ENCODE peak calls at places on chromosomes 13 and 19, in four cellular contexts. Q is transverse colon, A is H1, T is ovary. Y is an unnamed sample.

GRCh38 chr13:91454666-91455065 is 56.2 kb downstream of the GPC5 start:
- DNase-seq in A (no peak), Q (no peak), T (no peak), Y (no peak)

GRCh38 chr13:85709072-85709471 is 90.1 kb downstream of the SLITRK6 start:
- DNase-seq in T (no peak), A (no peak), Q (no peak), Y (peak; percentile 42)

GRCh38 chr13:44050450-44051063 is 170.9 kb downstream of the LACC1 start:
- DNase-seq in Q (no peak), A (no peak), T (no peak), Y (peak; percentile 38)

GRCh38 chr13:65499251-65499650 is 1730.9 kb downstream of the PCDH9 start:
- DNase-seq in A (no peak), T (no peak), Q (no peak), Y (no peak)

GRCh38 chr19:44596428-44597130 is 16.8 kb upstream of the IGSF23 start:
- DNase-seq in T (no peak), A (no peak), Q (peak; percentile 64), Y (peak; percentile 72)

GRCh38 chr13:90420683-90421082 is 926.8 kb upstream of the MIR17HG start:
- DNase-seq in A (no peak), T (no peak), Q (no peak), Y (no peak)

GRCh38 chr13:26601669-26602068 is 44.2 kb downstream of the WASF3 start:
- DNase-seq in A (no peak), T (no peak), Q (no peak), Y (no peak)

GRCh38 chr19:1847684-1848398 is 442 bp downstream of the REXO1 start:
- DNase-seq in A (no peak), T (no peak), Q (peak; percentile 61), Y (no peak)

GRCh38 chr13:94327318-94327717 is 152.2 kb downstream of the DCT start:
- DNase-seq in A (no peak), T (no peak), Q (no peak), Y (no peak)

GRCh38 chr13:41384749-41385503 is 72.4 kb upstream of the RGCC start:
- DNase-seq in Q (no peak), T (no peak), A (no peak), Y (no peak)

GRCh38 chr19:30378701-30379100 is 6.5 kb downstream of the ZNF536 start:
- DNase-seq in A (no peak), Q (no peak), T (no peak), Y (no peak)

GRCh38 chr19:13208131-13208963 is 58.1 kb downstream of the IER2 start:
- DNase-seq in A (no peak), T (peak; percentile 76), Q (peak; percentile 44), Y (no peak)

GRCh38 chr13:44816701-44817684 is 172.3 kb downstream of the NUFIP1 start:
- DNase-seq in A (no peak), T (no peak), Q (no peak), Y (peak; percentile 22)

GRCh38 chr19:10454267-10454666 is 33.9 kb downstream of the PDE4A start:
- DNase-seq in T (no peak), A (peak; percentile 56), Q (no peak), Y (no peak)

GRCh38 chr13:53920916-53921315 is 892.3 kb downstream of the OLFM4 start:
- DNase-seq in Q (no peak), T (no peak), A (no peak), Y (no peak)

GRCh38 chr13:27806744-27807387 is 14.6 kb downstream of the GSX1 start:
- DNase-seq in T (no peak), Q (no peak), A (no peak), Y (no peak)

GRCh38 chr19:48137411-48137810 is 26.8 kb upstream of the PLA2G4C start:
- DNase-seq in T (no peak), A (no peak), Q (no peak), Y (no peak)

GRCh38 chr19:48135411-48135810 is 24.8 kb upstream of the PLA2G4C start:
- DNase-seq in A (no peak), T (peak; percentile 33), Q (no peak), Y (no peak)

GRCh38 chr19:48136547-48136946 is 25.9 kb upstream of the PLA2G4C start:
- DNase-seq in T (no peak), A (no peak), Q (no peak), Y (no peak)

GRCh38 chr19:48127561-48127960 is 16.9 kb upstream of the PLA2G4C start:
- DNase-seq in Q (no peak), A (no peak), T (no peak), Y (no peak)

GRCh38 chr19:48133094-48133493 is 22.5 kb upstream of the PLA2G4C start:
- DNase-seq in T (no peak), A (no peak), Q (no peak), Y (no peak)
- TF ChIP-seq EP300 in T (no peak), A (no peak), Q (no peak), Y (no peak)

DNA sequence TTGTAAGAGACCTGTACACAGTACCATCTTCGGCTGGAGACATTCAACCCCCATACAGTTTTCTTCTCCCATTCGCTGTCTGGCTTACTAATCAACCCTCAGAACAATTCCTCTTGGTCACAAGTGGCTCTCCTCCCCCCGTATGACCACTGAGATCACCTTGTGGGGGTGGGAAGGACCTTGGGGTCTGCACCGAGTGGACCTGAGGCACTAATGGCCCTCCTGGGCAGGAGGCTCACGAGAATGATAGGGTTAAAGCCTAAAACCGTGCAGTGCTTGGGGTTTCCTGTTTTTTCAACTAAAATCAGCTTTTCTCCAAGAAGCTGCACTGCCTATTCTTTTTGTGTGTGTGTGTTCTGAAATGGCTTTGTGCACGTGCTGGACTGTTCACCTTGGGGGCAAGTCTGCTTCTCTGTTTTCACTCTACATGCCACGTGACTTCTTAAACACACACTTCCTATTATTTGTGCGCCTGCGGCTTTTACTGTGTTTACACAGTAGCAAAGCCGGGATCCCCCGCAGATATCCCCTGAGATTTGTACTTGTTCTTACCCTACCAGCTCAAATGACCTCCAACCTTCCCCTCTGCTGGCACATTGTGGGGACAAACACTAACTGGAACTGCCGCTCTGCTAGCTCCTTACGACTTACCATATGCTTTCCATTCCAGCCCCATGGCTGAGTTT is 12.3 kb downstream of the RBM26 start:
- DNase-seq in Q (peak; percentile 24), A (no peak), T (no peak), Y (no peak)
- TF ChIP-seq POLR2A in Q (no peak), A (no peak), T (no peak), Y (no peak)

DNA sequence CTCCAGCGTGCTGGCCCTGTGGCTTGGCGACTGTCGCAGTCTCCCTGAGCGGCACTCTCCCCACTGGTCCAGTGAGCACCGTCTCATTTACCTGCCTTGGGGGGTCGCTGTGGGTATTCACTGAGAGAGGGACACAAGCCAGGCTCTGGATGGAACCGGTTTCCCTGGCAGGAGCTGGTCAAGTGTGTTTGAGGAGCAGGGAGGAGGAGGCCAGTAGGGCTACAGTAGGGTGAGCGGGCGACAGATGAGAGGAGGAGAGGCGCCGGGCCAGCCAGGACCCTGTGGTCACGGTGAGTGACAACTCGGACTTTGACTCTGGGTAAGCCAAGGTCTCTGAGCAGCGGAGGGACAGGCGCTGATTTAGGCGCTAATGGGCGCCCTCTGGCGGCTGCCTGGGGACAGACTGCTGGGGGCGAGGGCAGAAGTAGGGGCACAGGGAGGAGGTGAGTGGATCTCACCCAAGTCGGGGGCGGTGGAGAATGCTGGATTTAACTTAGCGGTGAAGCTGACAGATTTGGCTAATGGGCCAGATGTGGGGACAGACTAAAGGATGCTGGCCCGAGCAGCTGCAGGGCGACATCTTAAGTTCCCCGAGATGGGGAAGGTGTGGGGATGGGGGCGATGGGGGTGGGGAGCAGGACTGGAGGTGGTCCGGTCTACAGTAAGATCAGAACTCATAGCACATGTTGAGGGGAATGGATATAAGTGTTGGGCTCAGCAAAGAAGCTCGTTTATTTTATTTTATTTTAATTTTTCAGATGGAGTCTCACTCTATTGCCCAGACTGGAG is 4.7 kb upstream of the PRMT1 start:
- DNase-seq in T (peak; percentile 78), A (peak; percentile 74), Q (peak; percentile 85), Y (peak; percentile 97)
- TF ChIP-seq EP300 in T (no peak), A (no peak), Q (no peak), Y (no peak)

DNA sequence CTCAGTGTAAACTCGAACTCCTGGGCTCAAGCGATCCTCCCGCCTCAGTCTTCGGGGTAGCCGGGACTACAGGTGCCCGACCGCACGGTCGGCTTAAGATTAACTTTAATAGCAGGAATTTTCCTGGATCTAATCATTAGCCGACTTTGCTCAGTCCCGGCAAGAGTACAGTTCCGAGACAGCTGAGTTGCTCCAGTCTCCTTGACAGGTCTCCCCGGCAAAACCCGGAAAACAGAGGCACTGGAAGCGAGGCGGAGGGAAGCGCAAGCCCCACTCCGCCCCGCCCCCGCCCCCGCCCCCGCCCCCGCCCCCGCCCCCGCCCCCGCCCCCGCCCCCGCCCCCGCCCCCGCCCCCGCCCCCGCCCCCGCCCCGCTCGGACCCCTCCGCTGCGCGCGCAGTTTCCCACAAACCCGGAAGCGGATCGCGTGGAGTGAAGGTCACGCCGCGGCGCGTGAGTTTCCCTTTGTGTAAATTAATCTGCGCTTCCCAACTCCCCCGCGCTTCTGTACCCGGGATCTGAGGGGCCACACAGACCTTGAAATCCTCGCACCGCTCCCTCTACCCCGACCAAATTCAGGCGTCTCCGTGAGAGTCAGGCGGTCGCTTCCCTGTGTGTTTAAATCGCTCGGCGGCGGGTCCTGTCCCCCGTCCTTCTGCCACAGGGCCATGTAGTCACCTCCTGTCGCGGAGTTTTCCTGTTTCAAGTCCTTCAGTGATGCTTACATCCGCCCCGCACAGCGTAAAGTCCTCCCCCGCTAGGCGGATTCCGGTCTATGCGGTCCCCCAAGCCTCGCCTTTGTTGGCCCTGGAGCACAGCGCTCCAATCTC is at the start of gene ZNF480:
- DNase-seq in T (peak; percentile 91), A (peak; percentile 19), Q (peak; percentile 89), Y (peak; percentile 82)
- TF ChIP-seq POLR2A in T (peak; percentile 64), A (no peak), Q (peak; percentile 75), Y (peak; percentile 81)

GRCh38 chr19:3415695-3416094 is 49.3 kb downstream of the NFIC start:
- DNase-seq in T (no peak), A (no peak), Q (no peak), Y (no peak)

GRCh38 chr19:3409346-3410064 is 43.1 kb downstream of the NFIC start:
- DNase-seq in T (peak; percentile 63), A (no peak), Q (peak; percentile 60), Y (no peak)

GRCh38 chr19:3412066-3412465 is 45.7 kb downstream of the NFIC start:
- DNase-seq in A (no peak), Q (no peak), T (no peak), Y (no peak)

GRCh38 chr19:3411636-3412035 is 45.3 kb downstream of the NFIC start:
- DNase-seq in T (no peak), A (no peak), Q (no peak), Y (no peak)

GRCh38 chr19:3413796-3414327 is 47.5 kb downstream of the NFIC start:
- DNase-seq in Q (no peak), T (no peak), A (no peak), Y (no peak)
- TF ChIP-seq EP300 in Q (no peak), T (no peak), A (no peak), Y (no peak)

GRCh38 chr19:55345101-55345817 is 5.6 kb downstream of the KMT5C start:
- DNase-seq in A (no peak), T (no peak), Q (no peak), Y (no peak)
- TF ChIP-seq POLR2A in A (no peak), T (no peak), Q (no peak), Y (no peak)

Y was measured in A549.